ENCODE peak calls at places on chromosomes 5 and 9, in eight cellular contexts. One of them, this sample, is unnamed.

GRCh38 chr5:132260714-132261615 is 3.5 kb downstream of the PDLIM4 start:
- DNase-seq in HCT116: peak; percentile 72
- DNase-seq in neural progenitor cell: no peak
- DNase-seq in SK-N-SH: no peak
- DNase-seq in MM.1S: no peak
- DNase-seq in hepatocyte: peak; percentile 51
- DNase-seq in GM23338: no peak
- DNase-seq in PC-3: peak; percentile 80
- DNase-seq in this sample: peak; percentile 93

GRCh38 chr9:104069288-104069687 is 24.8 kb upstream of the SMC2 start:
- DNase-seq in GM23338: no peak
- DNase-seq in hepatocyte: no peak
- DNase-seq in SK-N-SH: no peak
- DNase-seq in HCT116: no peak
- DNase-seq in PC-3: no peak
- DNase-seq in MM.1S: no peak
- DNase-seq in neural progenitor cell: no peak
- DNase-seq in this sample: no peak

GRCh38 chr5:91179018-91179417 is 204.1 kb downstream of the ARRDC3 start:
- DNase-seq in neural progenitor cell: no peak
- DNase-seq in SK-N-SH: no peak
- DNase-seq in MM.1S: no peak
- DNase-seq in PC-3: no peak
- DNase-seq in HCT116: no peak
- DNase-seq in GM23338: no peak
- DNase-seq in hepatocyte: no peak
- DNase-seq in this sample: peak; percentile 57

GRCh38 chr9:73270967-73271722 is 119.5 kb downstream of the ANXA1 start:
- DNase-seq in SK-N-SH: no peak
- DNase-seq in HCT116: peak; percentile 10
- DNase-seq in hepatocyte: peak; percentile 75
- DNase-seq in MM.1S: no peak
- DNase-seq in GM23338: no peak
- DNase-seq in PC-3: peak; percentile 77
- DNase-seq in neural progenitor cell: no peak
- DNase-seq in this sample: peak; percentile 87

GRCh38 chr5:104751969-104752368 is 1189.4 kb upstream of the NUDT12 start:
- DNase-seq in MM.1S: no peak
- DNase-seq in GM23338: no peak
- DNase-seq in hepatocyte: no peak
- DNase-seq in SK-N-SH: no peak
- DNase-seq in PC-3: no peak
- DNase-seq in neural progenitor cell: no peak
- DNase-seq in HCT116: no peak
- DNase-seq in this sample: no peak

GRCh38 chr5:8650197-8650596 is 781.2 kb downstream of the MTRR start:
- DNase-seq in SK-N-SH: no peak
- DNase-seq in PC-3: peak; percentile 19
- DNase-seq in GM23338: no peak
- DNase-seq in HCT116: no peak
- DNase-seq in hepatocyte: no peak
- DNase-seq in MM.1S: no peak
- DNase-seq in neural progenitor cell: no peak
- DNase-seq in this sample: no peak

GRCh38 chr5:174581483-174581882 is 142.9 kb upstream of the MSX2 start:
- DNase-seq in SK-N-SH: peak; percentile 29
- DNase-seq in MM.1S: no peak
- DNase-seq in hepatocyte: peak; percentile 75
- DNase-seq in PC-3: peak; percentile 49
- DNase-seq in neural progenitor cell: peak; percentile 80
- DNase-seq in GM23338: peak; percentile 90
- DNase-seq in HCT116: no peak
- DNase-seq in this sample: peak; percentile 49

GRCh38 chr5:143405063-143405746 is 1.7 kb upstream of the NR3C1 start:
- DNase-seq in hepatocyte: peak; percentile 92
- DNase-seq in SK-N-SH: peak; percentile 76
- DNase-seq in HCT116: no peak
- DNase-seq in GM23338: peak; percentile 86
- DNase-seq in neural progenitor cell: peak; percentile 89
- DNase-seq in PC-3: peak; percentile 56
- DNase-seq in MM.1S: peak; percentile 85
- DNase-seq in this sample: peak; percentile 91

GRCh38 chr5:50751064-50751657 is 84.7 kb downstream of the PARP8 start:
- DNase-seq in MM.1S: peak; percentile 73
- DNase-seq in neural progenitor cell: peak; percentile 74
- DNase-seq in HCT116: peak; percentile 32
- DNase-seq in PC-3: peak; percentile 39
- DNase-seq in SK-N-SH: peak; percentile 48
- DNase-seq in GM23338: peak; percentile 79
- DNase-seq in hepatocyte: peak; percentile 73
- DNase-seq in this sample: peak; percentile 65

GRCh38 chr5:113806250-113806649 is 292.8 kb downstream of the YTHDC2 start:
- DNase-seq in PC-3: peak; percentile 15
- DNase-seq in MM.1S: no peak
- DNase-seq in neural progenitor cell: peak; percentile 45
- DNase-seq in GM23338: peak; percentile 64
- DNase-seq in hepatocyte: no peak
- DNase-seq in HCT116: no peak
- DNase-seq in SK-N-SH: no peak
- DNase-seq in this sample: peak; percentile 68

GRCh38 chr5:142014911-142015584 is 2.2 kb upstream of the GNPDA1 start:
- DNase-seq in MM.1S: peak; percentile 89
- DNase-seq in hepatocyte: peak; percentile 82
- DNase-seq in neural progenitor cell: peak; percentile 44
- DNase-seq in SK-N-SH: peak; percentile 61
- DNase-seq in HCT116: peak; percentile 69
- DNase-seq in GM23338: peak; percentile 81
- DNase-seq in PC-3: peak; percentile 92
- DNase-seq in this sample: peak; percentile 79

GRCh38 chr5:160315968-160316367 is 3.6 kb upstream of the CCNJL start:
- DNase-seq in SK-N-SH: no peak
- DNase-seq in MM.1S: peak; percentile 63
- DNase-seq in hepatocyte: peak; percentile 70
- DNase-seq in GM23338: no peak
- DNase-seq in neural progenitor cell: no peak
- DNase-seq in HCT116: peak; percentile 68
- DNase-seq in PC-3: peak; percentile 98
- DNase-seq in this sample: no peak

GRCh38 chr5:1998716-1999317 is 116.1 kb upstream of the IRX4 start:
- DNase-seq in SK-N-SH: no peak
- DNase-seq in GM23338: no peak
- DNase-seq in MM.1S: no peak
- DNase-seq in HCT116: no peak
- DNase-seq in hepatocyte: no peak
- DNase-seq in PC-3: no peak
- DNase-seq in neural progenitor cell: no peak
- DNase-seq in this sample: no peak

GRCh38 chr5:2003206-2003605 is 120.5 kb upstream of the IRX4 start:
- DNase-seq in neural progenitor cell: no peak
- DNase-seq in PC-3: no peak
- DNase-seq in MM.1S: no peak
- DNase-seq in GM23338: no peak
- DNase-seq in hepatocyte: no peak
- DNase-seq in SK-N-SH: no peak
- DNase-seq in HCT116: no peak
- DNase-seq in this sample: no peak

GRCh38 chr5:2000591-2000990 is 117.9 kb upstream of the IRX4 start:
- DNase-seq in SK-N-SH: no peak
- DNase-seq in MM.1S: no peak
- DNase-seq in HCT116: no peak
- DNase-seq in hepatocyte: no peak
- DNase-seq in neural progenitor cell: peak; percentile 0
- DNase-seq in GM23338: no peak
- DNase-seq in PC-3: no peak
- DNase-seq in this sample: no peak

GRCh38 chr5:1999794-2000193 is 117.1 kb upstream of the IRX4 start:
- DNase-seq in hepatocyte: no peak
- DNase-seq in SK-N-SH: no peak
- DNase-seq in GM23338: no peak
- DNase-seq in HCT116: no peak
- DNase-seq in PC-3: no peak
- DNase-seq in neural progenitor cell: no peak
- DNase-seq in MM.1S: no peak
- DNase-seq in this sample: no peak

DNA sequence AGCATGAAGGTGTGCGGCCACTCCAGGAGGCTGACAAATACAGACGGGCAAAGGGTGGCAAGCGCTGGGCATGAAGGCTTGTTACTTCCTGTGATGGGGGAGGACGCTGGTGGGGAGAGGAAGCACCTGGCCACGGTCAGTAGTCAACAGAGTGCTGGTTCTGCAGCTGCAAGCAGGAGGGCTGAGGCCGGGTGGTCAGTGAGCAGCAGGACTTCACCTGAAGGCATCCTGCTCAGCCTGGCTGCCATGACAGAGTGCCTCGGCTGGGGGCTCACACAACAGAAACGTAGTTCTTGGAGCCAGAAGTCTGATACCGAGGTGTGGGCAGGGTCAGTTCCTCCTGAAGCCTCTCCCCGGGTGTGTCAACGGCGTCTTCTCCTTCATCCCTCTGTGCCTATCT is 118.6 kb upstream of the IRX4 start:
- DNase-seq in HCT116: no peak
- DNase-seq in neural progenitor cell: no peak
- DNase-seq in GM23338: no peak
- DNase-seq in hepatocyte: no peak
- DNase-seq in MM.1S: peak; percentile 33
- DNase-seq in SK-N-SH: no peak
- DNase-seq in PC-3: no peak
- DNase-seq in this sample: no peak
- TF ChIP-seq EZH2phosphoT487 in HCT116: no peak
- TF ChIP-seq EZH2phosphoT487 in neural progenitor cell: no peak
- TF ChIP-seq EZH2phosphoT487 in GM23338: no peak
- TF ChIP-seq EZH2phosphoT487 in hepatocyte: no peak
- TF ChIP-seq EZH2phosphoT487 in MM.1S: no peak
- TF ChIP-seq EZH2phosphoT487 in SK-N-SH: no peak
- TF ChIP-seq EZH2phosphoT487 in PC-3: no peak
- TF ChIP-seq EZH2phosphoT487 in this sample: no peak

GRCh38 chr5:41815663-41816062 is 54.6 kb downstream of the OXCT1 start:
- DNase-seq in hepatocyte: no peak
- DNase-seq in HCT116: no peak
- DNase-seq in MM.1S: no peak
- DNase-seq in GM23338: no peak
- DNase-seq in neural progenitor cell: no peak
- DNase-seq in PC-3: no peak
- DNase-seq in SK-N-SH: no peak
- DNase-seq in this sample: no peak
- H3K4me2 ChIP-seq in hepatocyte: no peak overlapping the region
- H3K4me2 ChIP-seq in HCT116: no peak overlapping the region
- H3K4me2 ChIP-seq in MM.1S: no peak overlapping the region
- H3K4me2 ChIP-seq in GM23338: no peak overlapping the region
- H3K4me2 ChIP-seq in neural progenitor cell: no peak overlapping the region
- H3K4me2 ChIP-seq in PC-3: no peak overlapping the region
- H3K4me2 ChIP-seq in SK-N-SH: no peak overlapping the region
- H3K4me2 ChIP-seq in this sample: peak overlapping the region; percentile 2

GRCh38 chr9:98892296-98892695 is 51.4 kb upstream of the COL15A1 start:
- DNase-seq in HCT116: no peak
- DNase-seq in MM.1S: no peak
- DNase-seq in neural progenitor cell: no peak
- DNase-seq in SK-N-SH: no peak
- DNase-seq in PC-3: no peak
- DNase-seq in hepatocyte: no peak
- DNase-seq in GM23338: no peak
- DNase-seq in this sample: no peak
- H3K4me1 ChIP-seq in HCT116: no peaks in the 10 kb centered on the region
- H3K4me1 ChIP-seq in MM.1S: no peaks in the 10 kb centered on the region
- H3K4me1 ChIP-seq in neural progenitor cell: no peaks in the 10 kb centered on the region
- H3K4me1 ChIP-seq in SK-N-SH: no peaks in the 10 kb centered on the region
- H3K4me1 ChIP-seq in PC-3: no peaks in the 10 kb centered on the region
- H3K4me1 ChIP-seq in hepatocyte: peaks cover 5% of the 10 kb centered on the region
- H3K4me1 ChIP-seq in GM23338: peaks cover 8% of the 10 kb centered on the region
- H3K4me1 ChIP-seq in this sample: peaks cover 23% of the 10 kb centered on the region

DNA sequence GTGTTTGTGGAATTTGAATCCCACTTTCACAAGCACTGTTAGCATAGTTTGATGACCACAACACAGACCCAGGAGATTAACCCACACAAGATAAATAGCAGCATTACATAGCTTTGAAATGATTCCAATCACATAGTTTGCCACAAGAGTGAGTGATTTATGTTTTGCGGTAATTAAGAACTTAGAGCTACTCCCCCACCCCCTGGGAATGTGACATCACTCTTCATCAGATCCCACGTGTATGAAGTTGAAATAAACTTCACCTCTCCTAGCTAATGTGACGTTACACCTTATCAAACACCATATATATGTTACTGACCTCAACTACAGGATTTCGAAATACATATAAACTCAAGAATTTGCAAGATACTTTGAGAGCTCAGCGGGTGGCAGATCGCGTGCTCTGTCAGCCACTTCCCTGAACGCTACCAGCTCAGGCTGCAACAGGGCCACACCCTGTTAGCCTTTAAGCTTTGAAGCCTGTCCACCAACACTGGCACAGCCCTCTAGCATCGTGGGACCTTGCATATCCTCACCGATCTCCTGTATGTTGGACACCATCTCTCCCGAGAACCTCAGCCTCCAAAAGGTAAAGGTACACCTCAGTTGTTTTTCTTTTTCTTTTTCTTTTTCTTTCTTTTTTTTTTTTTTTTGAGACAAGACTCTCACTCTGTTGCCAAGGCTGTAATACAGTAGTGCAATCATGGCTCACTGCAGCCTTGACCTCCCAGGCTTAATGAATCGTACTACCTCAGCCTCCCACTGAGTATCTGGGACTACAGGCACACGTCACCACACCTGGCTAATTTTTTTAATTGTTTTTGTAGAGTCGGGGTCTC is 1.8 kb upstream of the AGTPBP1 start:
- DNase-seq in SK-N-SH: no peak
- DNase-seq in GM23338: peak; percentile 50
- DNase-seq in PC-3: peak; percentile 77
- DNase-seq in MM.1S: no peak
- DNase-seq in neural progenitor cell: peak; percentile 39
- DNase-seq in hepatocyte: peak; percentile 66
- DNase-seq in HCT116: peak; percentile 75
- DNase-seq in this sample: peak; percentile 53
- TF ChIP-seq EZH2phosphoT487 in SK-N-SH: no peak
- TF ChIP-seq EZH2phosphoT487 in GM23338: no peak
- TF ChIP-seq EZH2phosphoT487 in PC-3: no peak
- TF ChIP-seq EZH2phosphoT487 in MM.1S: no peak
- TF ChIP-seq EZH2phosphoT487 in neural progenitor cell: no peak
- TF ChIP-seq EZH2phosphoT487 in hepatocyte: no peak
- TF ChIP-seq EZH2phosphoT487 in HCT116: no peak
- TF ChIP-seq EZH2phosphoT487 in this sample: no peak

GRCh38 chr5:179914032-179914755 is 6.5 kb upstream of the TBC1D9B start:
- DNase-seq in neural progenitor cell: no peak
- DNase-seq in PC-3: peak; percentile 91
- DNase-seq in hepatocyte: no peak
- DNase-seq in SK-N-SH: no peak
- DNase-seq in GM23338: peak; percentile 14
- DNase-seq in HCT116: no peak
- DNase-seq in MM.1S: no peak
- DNase-seq in this sample: peak; percentile 81
- H3K4me2 ChIP-seq in neural progenitor cell: no peak overlapping the region
- H3K4me2 ChIP-seq in PC-3: peak overlapping the region; percentile 78
- H3K4me2 ChIP-seq in hepatocyte: no peak overlapping the region
- H3K4me2 ChIP-seq in SK-N-SH: no peak overlapping the region
- H3K4me2 ChIP-seq in GM23338: no peak overlapping the region
- H3K4me2 ChIP-seq in HCT116: peak overlapping the region; percentile 53
- H3K4me2 ChIP-seq in MM.1S: no peak overlapping the region
- H3K4me2 ChIP-seq in this sample: peak overlapping the region; percentile 45